ENCODE peak calls at places on chromosome 3, in nine cellular contexts. V is left ventricle myocardium inferior; H is cardiac muscle cell; O is GM12865; U is tibial artery; R is stimulated activated effector memory CD8-positive, alpha-beta T cell treated with anti-CD3 and anti-CD28 coated beads, Interleukin-12 subunit alpha, Interleukin-12 subunit beta, amount 100 ng/mL, for 72 hours; L is fibroblast of the aortic adventitia; A is Peyer's patch; C is HTR-8/SVneo. T is an unnamed sample.

GRCh38 chr3:99929409-99930139 is 111.9 kb downstream of the CMSS1 start:
- DNase-seq in V (peak; percentile 46), H (no peak), O (no peak), U (no peak), R (no peak), L (peak; percentile 75), A (no peak), C (no peak), T (peak; percentile 62)

GRCh38 chr3:8371085-8371551 is 130.5 kb upstream of the LMCD1 start:
- DNase-seq in V (no peak), H (no peak), O (no peak), U (no peak), R (no peak), L (peak; percentile 89), A (no peak), C (peak; percentile 1), T (no peak)

GRCh38 chr3:32200490-32200889 is 38.0 kb upstream of the CMTM8 start:
- DNase-seq in V (peak; percentile 77), H (no peak), O (no peak), U (peak; percentile 73), R (no peak), L (peak; percentile 63), A (no peak), C (no peak), T (peak; percentile 82)

GRCh38 chr3:53075743-53076140 is 29.9 kb upstream of the SFMBT1 start:
- DNase-seq in V (no peak), H (no peak), O (no peak), U (peak; percentile 47), R (no peak), L (no peak), A (peak; percentile 33), C (no peak), T (no peak)

GRCh38 chr3:149085828-149086231 is 503 bp downstream of the HLTF start:
- DNase-seq in V (no peak), H (no peak), O (peak; percentile 55), U (no peak), R (no peak), L (peak; percentile 40), A (peak; percentile 51), C (peak; percentile 17), T (no peak)

GRCh38 chr3:31106204-31106603 is 211.7 kb upstream of the GADL1 start:
- DNase-seq in V (no peak), H (no peak), O (no peak), U (no peak), R (no peak), L (peak; percentile 92), A (no peak), C (peak; percentile 41), T (no peak)

GRCh38 chr3:61057491-61057890 is 193.8 kb downstream of the FHIT start:
- DNase-seq in V (no peak), H (no peak), O (no peak), U (no peak), R (no peak), L (no peak), A (no peak), C (no peak), T (no peak)

GRCh38 chr3:5010706-5011554 is 31.7 kb downstream of the BHLHE40 start:
- DNase-seq in V (no peak), H (no peak), O (peak; percentile 43), U (no peak), R (no peak), L (no peak), A (peak; percentile 76), C (no peak), T (no peak)

GRCh38 chr3:117665311-117665710 is 955.7 kb downstream of the TUSC7 start:
- DNase-seq in V (no peak), H (no peak), O (no peak), U (no peak), R (no peak), L (no peak), A (no peak), C (no peak), T (no peak)

GRCh38 chr3:65836047-65836446 is 202.7 kb downstream of the MAGI1 start:
- DNase-seq in V (no peak), H (no peak), O (no peak), U (no peak), R (no peak), L (no peak), A (no peak), C (no peak), T (no peak)

GRCh38 chr3:10666621-10667020 is 149.4 kb upstream of the SLC6A11 start:
- DNase-seq in V (peak; percentile 46), H (peak; percentile 30), O (peak; percentile 28), U (no peak), R (no peak), L (no peak), A (no peak), C (no peak), T (peak; percentile 73)

GRCh38 chr3:79317551-79318518 is 450.0 kb downstream of the ROBO1 start:
- DNase-seq in V (no peak), H (no peak), O (no peak), U (no peak), R (no peak), L (no peak), A (no peak), C (no peak), T (no peak)

GRCh38 chr3:30352919-30353318 is 253.5 kb upstream of the TGFBR2 start:
- DNase-seq in V (no peak), H (no peak), O (no peak), U (no peak), R (no peak), L (no peak), A (no peak), C (no peak), T (no peak)

GRCh38 chr3:78604328-78604727 is 1163.5 kb downstream of the ROBO1 start:
- DNase-seq in V (no peak), H (no peak), O (no peak), U (no peak), R (no peak), L (peak; percentile 80), A (no peak), C (peak; percentile 9), T (no peak)

GRCh38 chr3:135929670-135930069 is 35.9 kb upstream of the PPP2R3A start:
- DNase-seq in V (peak; percentile 40), H (no peak), O (no peak), U (no peak), R (no peak), L (peak; percentile 64), A (no peak), C (no peak), T (no peak)

GRCh38 chr3:127639173-127640030 is 10.4 kb downstream of the PODXL2 start:
- DNase-seq in V (no peak), H (no peak), O (no peak), U (no peak), R (no peak), L (peak; percentile 24), A (peak; percentile 10), C (peak; percentile 62), T (no peak)

GRCh38 chr3:125443923-125444322 is 68.8 kb upstream of the ZNF148 start:
- DNase-seq in V (no peak), H (no peak), O (no peak), U (no peak), R (no peak), L (peak; percentile 78), A (no peak), C (no peak), T (no peak)

GRCh38 chr3:40046149-40046548 is 236.7 kb downstream of the MYRIP start:
- DNase-seq in V (no peak), H (no peak), O (no peak), U (no peak), R (no peak), L (no peak), A (no peak), C (no peak), T (no peak)

GRCh38 chr3:29240248-29240647 is 40.6 kb upstream of the RBMS3 start:
- DNase-seq in V (no peak), H (no peak), O (no peak), U (no peak), R (no peak), L (peak; percentile 59), A (no peak), C (peak; percentile 54), T (no peak)

GRCh38 chr3:139574026-139574947 is 34.7 kb upstream of the RBP1 start:
- DNase-seq in V (peak; percentile 77), H (no peak), O (no peak), U (no peak), R (no peak), L (peak; percentile 25), A (no peak), C (no peak), T (peak; percentile 84)

GRCh38 chr3:114498779-114499370 is 205.0 kb downstream of the TIGIT start:
- DNase-seq in V (peak; percentile 19), H (no peak), O (no peak), U (no peak), R (no peak), L (peak; percentile 82), A (no peak), C (peak; percentile 47), T (no peak)

GRCh38 chr3:134938024-134938525 is 143.0 kb downstream of the EPHB1 start:
- DNase-seq in V (no peak), H (no peak), O (no peak), U (no peak), R (no peak), L (no peak), A (no peak), C (no peak), T (no peak)

GRCh38 chr3:124859025-124859424 is 28.1 kb downstream of the ITGB5 start:
- DNase-seq in V (no peak), H (no peak), O (no peak), U (no peak), R (no peak), L (peak; percentile 59), A (no peak), C (no peak), T (no peak)

GRCh38 chr3:185342458-185343169 is 20.3 kb upstream of the MAP3K13 start:
- DNase-seq in V (no peak), H (no peak), O (peak; percentile 34), U (no peak), R (no peak), L (peak; percentile 16), A (no peak), C (no peak), T (no peak)